ENCODE peak calls at places on chromosomes 6 and 20, in five cellular contexts. One of them, this sample, is unnamed.

GRCh38 chr20:64049060-64049886 is at the start of gene SOX18:
- DNase-seq in T-helper 1 cell: peak
- DNase-seq in left ventricle myocardium inferior: peak
- DNase-seq in cardiac septum: peak
- DNase-seq in osteocyte: no peak
- DNase-seq in this sample: no peak

GRCh38 chr6:149331043-149331807 is 13.7 kb downstream of the TAB2 start:
- DNase-seq in T-helper 1 cell: no peak
- DNase-seq in cardiac septum: no peak
- DNase-seq in left ventricle myocardium inferior: no peak
- DNase-seq in osteocyte: no peak
- DNase-seq in this sample: no peak

GRCh38 chr6:90227693-90228092 is 69.0 kb downstream of the BACH2 start:
- DNase-seq in cardiac septum: no peak
- DNase-seq in left ventricle myocardium inferior: no peak
- DNase-seq in osteocyte: no peak
- DNase-seq in T-helper 1 cell: no peak
- DNase-seq in this sample: no peak

GRCh38 chr20:7772376-7772775 is 167.9 kb downstream of the HAO1 start:
- DNase-seq in cardiac septum: no peak
- DNase-seq in left ventricle myocardium inferior: peak
- DNase-seq in osteocyte: no peak
- DNase-seq in T-helper 1 cell: no peak
- DNase-seq in this sample: no peak

GRCh38 chr6:84415068-84415467 is 187.6 kb upstream of the CEP162 start:
- DNase-seq in T-helper 1 cell: no peak
- DNase-seq in left ventricle myocardium inferior: no peak
- DNase-seq in osteocyte: no peak
- DNase-seq in cardiac septum: no peak
- DNase-seq in this sample: no peak

GRCh38 chr6:163335056-163335455 is 79.5 kb upstream of the QKI start:
- DNase-seq in left ventricle myocardium inferior: no peak
- DNase-seq in cardiac septum: no peak
- DNase-seq in osteocyte: no peak
- DNase-seq in T-helper 1 cell: no peak
- DNase-seq in this sample: no peak

GRCh38 chr6:100726741-100727140 is 154.4 kb downstream of the ASCC3 start:
- DNase-seq in cardiac septum: no peak
- DNase-seq in osteocyte: no peak
- DNase-seq in left ventricle myocardium inferior: no peak
- DNase-seq in T-helper 1 cell: no peak
- DNase-seq in this sample: no peak

GRCh38 chr6:73610444-73611275 is 43.1 kb downstream of the SLC17A5 start:
- DNase-seq in T-helper 1 cell: peak
- DNase-seq in left ventricle myocardium inferior: no peak
- DNase-seq in cardiac septum: no peak
- DNase-seq in osteocyte: no peak
- DNase-seq in this sample: no peak

GRCh38 chr6:87012035-87012434 is 74.7 kb downstream of the HTR1E start:
- DNase-seq in osteocyte: no peak
- DNase-seq in cardiac septum: no peak
- DNase-seq in T-helper 1 cell: no peak
- DNase-seq in left ventricle myocardium inferior: no peak
- DNase-seq in this sample: no peak

GRCh38 chr20:3510110-3510509 is 39.3 kb downstream of the ATRN start:
- DNase-seq in cardiac septum: no peak
- DNase-seq in T-helper 1 cell: no peak
- DNase-seq in osteocyte: no peak
- DNase-seq in left ventricle myocardium inferior: no peak
- DNase-seq in this sample: no peak

GRCh38 chr6:102501615-102502014 is 1108.1 kb downstream of the GRIK2 start:
- DNase-seq in left ventricle myocardium inferior: no peak
- DNase-seq in osteocyte: no peak
- DNase-seq in cardiac septum: no peak
- DNase-seq in T-helper 1 cell: no peak
- DNase-seq in this sample: no peak

GRCh38 chr6:18053071-18053475 is 65.6 kb upstream of the KIF13A start:
- DNase-seq in osteocyte: no peak
- DNase-seq in cardiac septum: no peak
- DNase-seq in T-helper 1 cell: no peak
- DNase-seq in left ventricle myocardium inferior: no peak
- DNase-seq in this sample: no peak

GRCh38 chr6:108501559-108501958 is 59.2 kb upstream of the FOXO3 start:
- DNase-seq in left ventricle myocardium inferior: no peak
- DNase-seq in cardiac septum: no peak
- DNase-seq in T-helper 1 cell: no peak
- DNase-seq in osteocyte: no peak
- DNase-seq in this sample: no peak

GRCh38 chr6:10099086-10099499 is 315.8 kb downstream of the TFAP2A start:
- DNase-seq in T-helper 1 cell: no peak
- DNase-seq in cardiac septum: no peak
- DNase-seq in osteocyte: no peak
- DNase-seq in left ventricle myocardium inferior: no peak
- DNase-seq in this sample: no peak

GRCh38 chr6:170165085-170165484 is 125.8 kb downstream of the DLL1 start:
- DNase-seq in osteocyte: no peak
- DNase-seq in T-helper 1 cell: no peak
- DNase-seq in left ventricle myocardium inferior: peak
- DNase-seq in cardiac septum: no peak
- DNase-seq in this sample: no peak

GRCh38 chr20:61803903-61804804 is 261.5 kb downstream of the TAF4 start:
- DNase-seq in osteocyte: no peak
- DNase-seq in cardiac septum: no peak
- DNase-seq in left ventricle myocardium inferior: peak
- DNase-seq in T-helper 1 cell: no peak
- DNase-seq in this sample: no peak

GRCh38 chr6:157840776-157841175 is 17.7 kb downstream of the SNX9 start:
- DNase-seq in T-helper 1 cell: no peak
- DNase-seq in osteocyte: no peak
- DNase-seq in cardiac septum: no peak
- DNase-seq in left ventricle myocardium inferior: no peak
- DNase-seq in this sample: no peak

GRCh38 chr20:59988141-59988540 is 29.9 kb downstream of the CDH26 start:
- DNase-seq in T-helper 1 cell: no peak
- DNase-seq in cardiac septum: no peak
- DNase-seq in osteocyte: no peak
- DNase-seq in left ventricle myocardium inferior: no peak
- DNase-seq in this sample: no peak

GRCh38 chr20:24892522-24892921 is 56.5 kb upstream of the CST7 start:
- DNase-seq in osteocyte: peak
- DNase-seq in left ventricle myocardium inferior: no peak
- DNase-seq in T-helper 1 cell: no peak
- DNase-seq in cardiac septum: no peak
- DNase-seq in this sample: no peak

GRCh38 chr6:125858427-125859320 is 67.9 kb downstream of the NCOA7 start:
- DNase-seq in osteocyte: no peak
- DNase-seq in left ventricle myocardium inferior: no peak
- DNase-seq in cardiac septum: no peak
- DNase-seq in T-helper 1 cell: peak
- DNase-seq in this sample: no peak

GRCh38 chr6:81450180-81450579 is 302.3 kb downstream of the TENT5A start:
- DNase-seq in cardiac septum: no peak
- DNase-seq in osteocyte: no peak
- DNase-seq in T-helper 1 cell: no peak
- DNase-seq in left ventricle myocardium inferior: no peak
- DNase-seq in this sample: no peak

GRCh38 chr6:158475344-158476302 is 84.3 kb upstream of the TMEM181 start:
- DNase-seq in left ventricle myocardium inferior: no peak
- DNase-seq in cardiac septum: no peak
- DNase-seq in T-helper 1 cell: no peak
- DNase-seq in osteocyte: no peak
- DNase-seq in this sample: no peak

GRCh38 chr6:150492941-150493340 is 106.7 kb upstream of the PLEKHG1 start:
- DNase-seq in cardiac septum: no peak
- DNase-seq in left ventricle myocardium inferior: no peak
- DNase-seq in T-helper 1 cell: no peak
- DNase-seq in osteocyte: no peak
- DNase-seq in this sample: no peak

GRCh38 chr20:45867811-45868176 is 10.4 kb downstream of the ZSWIM3 start:
- DNase-seq in osteocyte: no peak
- DNase-seq in cardiac septum: no peak
- DNase-seq in left ventricle myocardium inferior: no peak
- DNase-seq in T-helper 1 cell: no peak
- DNase-seq in this sample: no peak

GRCh38 chr6:161921602-161922400 is 647.9 kb upstream of the AGPAT4 start:
- DNase-seq in cardiac septum: no peak
- DNase-seq in osteocyte: no peak
- DNase-seq in left ventricle myocardium inferior: no peak
- DNase-seq in T-helper 1 cell: no peak
- DNase-seq in this sample: no peak

GRCh38 chr6:25056130-25056529 is 120.4 kb upstream of the RIPOR2 start:
- DNase-seq in cardiac septum: no peak
- DNase-seq in T-helper 1 cell: peak
- DNase-seq in osteocyte: no peak
- DNase-seq in left ventricle myocardium inferior: no peak
- DNase-seq in this sample: no peak

GRCh38 chr20:45951474-45951873 is 17.0 kb downstream of the PCIF1 start:
- DNase-seq in left ventricle myocardium inferior: no peak
- DNase-seq in cardiac septum: no peak
- DNase-seq in osteocyte: no peak
- DNase-seq in T-helper 1 cell: no peak
- DNase-seq in this sample: no peak